ENCODE peak calls at places on chromosomes 11 and 22, in seven cellular contexts. One of them, this sample, is unnamed.

GRCh38 chr22:49936973-49937757 is 18.7 kb downstream of the CRELD2 start:
- DNase-seq in prostate gland: no peak
- DNase-seq in DND-41: no peak
- DNase-seq in AG04450: no peak
- DNase-seq in psoas muscle: peak
- DNase-seq in AG09309: no peak
- DNase-seq in choroid plexus epithelial cell: no peak
- DNase-seq in this sample: no peak

GRCh38 chr11:11988862-11989261 is 19.6 kb downstream of the DKK3 start:
- DNase-seq in prostate gland: no peak
- DNase-seq in DND-41: no peak
- DNase-seq in AG04450: no peak
- DNase-seq in psoas muscle: no peak
- DNase-seq in AG09309: no peak
- DNase-seq in choroid plexus epithelial cell: no peak
- DNase-seq in this sample: no peak

GRCh38 chr11:14015711-14016110 is 53.2 kb downstream of the SPON1 start:
- DNase-seq in prostate gland: no peak
- DNase-seq in DND-41: no peak
- DNase-seq in AG04450: no peak
- DNase-seq in psoas muscle: no peak
- DNase-seq in AG09309: no peak
- DNase-seq in choroid plexus epithelial cell: peak
- DNase-seq in this sample: peak

GRCh38 chr11:85540635-85541034 is 86.5 kb downstream of the DLG2 start:
- DNase-seq in prostate gland: no peak
- DNase-seq in DND-41: no peak
- DNase-seq in AG04450: no peak
- DNase-seq in psoas muscle: peak
- DNase-seq in AG09309: no peak
- DNase-seq in choroid plexus epithelial cell: no peak
- DNase-seq in this sample: no peak

GRCh38 chr11:93662177-93662575 is 694 bp downstream of the CEP295 start:
- DNase-seq in prostate gland: no peak
- DNase-seq in DND-41: no peak
- DNase-seq in AG04450: no peak
- DNase-seq in psoas muscle: no peak
- DNase-seq in AG09309: no peak
- DNase-seq in choroid plexus epithelial cell: no peak
- DNase-seq in this sample: no peak

GRCh38 chr11:2271077-2271326 is 614 bp upstream of the ASCL2 start:
- DNase-seq in prostate gland: no peak
- DNase-seq in DND-41: no peak
- DNase-seq in AG04450: no peak
- DNase-seq in psoas muscle: peak
- DNase-seq in AG09309: no peak
- DNase-seq in choroid plexus epithelial cell: no peak
- DNase-seq in this sample: no peak

GRCh38 chr22:29310863-29311339 is 4.5 kb downstream of the GAS2L1 start:
- DNase-seq in prostate gland: peak
- DNase-seq in DND-41: peak
- DNase-seq in AG04450: peak
- DNase-seq in psoas muscle: peak
- DNase-seq in AG09309: peak
- DNase-seq in choroid plexus epithelial cell: peak
- DNase-seq in this sample: peak

GRCh38 chr11:2077061-2077802 is 62.0 kb downstream of the IGF2 start:
- DNase-seq in prostate gland: no peak
- DNase-seq in DND-41: no peak
- DNase-seq in AG04450: no peak
- DNase-seq in psoas muscle: no peak
- DNase-seq in AG09309: no peak
- DNase-seq in choroid plexus epithelial cell: peak
- DNase-seq in this sample: peak

GRCh38 chr11:118715837-118716260 is 36.4 kb upstream of the TREH start:
- DNase-seq in prostate gland: no peak
- DNase-seq in DND-41: no peak
- DNase-seq in AG04450: no peak
- DNase-seq in psoas muscle: no peak
- DNase-seq in AG09309: no peak
- DNase-seq in choroid plexus epithelial cell: no peak
- DNase-seq in this sample: peak

GRCh38 chr11:85182437-85183109 is 444.6 kb downstream of the DLG2 start:
- DNase-seq in prostate gland: no peak
- DNase-seq in DND-41: no peak
- DNase-seq in AG04450: no peak
- DNase-seq in psoas muscle: no peak
- DNase-seq in AG09309: no peak
- DNase-seq in choroid plexus epithelial cell: peak
- DNase-seq in this sample: peak

GRCh38 chr11:43924112-43924855 is 18.2 kb upstream of the C11orf96 start:
- DNase-seq in prostate gland: no peak
- DNase-seq in DND-41: no peak
- DNase-seq in AG04450: no peak
- DNase-seq in psoas muscle: peak
- DNase-seq in AG09309: no peak
- DNase-seq in choroid plexus epithelial cell: no peak
- DNase-seq in this sample: no peak

GRCh38 chr22:29330753-29331152 is 15.3 kb upstream of the RASL10A start:
- DNase-seq in prostate gland: no peak
- DNase-seq in DND-41: no peak
- DNase-seq in AG04450: no peak
- DNase-seq in psoas muscle: peak
- DNase-seq in AG09309: no peak
- DNase-seq in choroid plexus epithelial cell: peak
- DNase-seq in this sample: no peak

GRCh38 chr11:1765871-1766718 is 2.4 kb upstream of the CTSD start:
- DNase-seq in prostate gland: no peak
- DNase-seq in DND-41: no peak
- DNase-seq in AG04450: no peak
- DNase-seq in psoas muscle: peak
- DNase-seq in AG09309: no peak
- DNase-seq in choroid plexus epithelial cell: no peak
- DNase-seq in this sample: no peak

GRCh38 chr22:26883393-26883792 is 226.0 kb downstream of the MIAT start:
- DNase-seq in prostate gland: no peak
- DNase-seq in DND-41: no peak
- DNase-seq in AG04450: no peak
- DNase-seq in psoas muscle: no peak
- DNase-seq in AG09309: no peak
- DNase-seq in choroid plexus epithelial cell: no peak
- DNase-seq in this sample: no peak

GRCh38 chr11:749731-750130 is 2.5 kb downstream of the TALDO1 start:
- DNase-seq in prostate gland: no peak
- DNase-seq in DND-41: no peak
- DNase-seq in AG04450: no peak
- DNase-seq in psoas muscle: no peak
- DNase-seq in AG09309: no peak
- DNase-seq in choroid plexus epithelial cell: no peak
- DNase-seq in this sample: no peak

GRCh38 chr11:122778148-122778547 is 60.2 kb upstream of the CRTAM start:
- DNase-seq in prostate gland: no peak
- DNase-seq in DND-41: no peak
- DNase-seq in AG04450: no peak
- DNase-seq in psoas muscle: no peak
- DNase-seq in AG09309: no peak
- DNase-seq in choroid plexus epithelial cell: no peak
- DNase-seq in this sample: peak

GRCh38 chr11:130070829-130071205 is 1.1 kb downstream of the APLP2 start:
- DNase-seq in prostate gland: peak
- DNase-seq in DND-41: no peak
- DNase-seq in AG04450: no peak
- DNase-seq in psoas muscle: no peak
- DNase-seq in AG09309: no peak
- DNase-seq in choroid plexus epithelial cell: peak
- DNase-seq in this sample: no peak

GRCh38 chr22:29226246-29226981 is 20.7 kb downstream of the EMID1 start:
- DNase-seq in prostate gland: no peak
- DNase-seq in DND-41: no peak
- DNase-seq in AG04450: no peak
- DNase-seq in psoas muscle: no peak
- DNase-seq in AG09309: no peak
- DNase-seq in choroid plexus epithelial cell: no peak
- DNase-seq in this sample: no peak

GRCh38 chr11:124863137-124863825 is 2.0 kb upstream of the ROBO3 start:
- DNase-seq in prostate gland: no peak
- DNase-seq in DND-41: no peak
- DNase-seq in AG04450: no peak
- DNase-seq in psoas muscle: no peak
- DNase-seq in AG09309: no peak
- DNase-seq in choroid plexus epithelial cell: peak
- DNase-seq in this sample: no peak

GRCh38 chr11:72764503-72764902 is 12.3 kb upstream of the ARAP1 start:
- DNase-seq in prostate gland: no peak
- DNase-seq in DND-41: no peak
- DNase-seq in AG04450: no peak
- DNase-seq in psoas muscle: no peak
- DNase-seq in AG09309: no peak
- DNase-seq in choroid plexus epithelial cell: no peak
- DNase-seq in this sample: peak

GRCh38 chr11:11482726-11483125 is 129.7 kb upstream of the CSNK2A3 start:
- DNase-seq in prostate gland: no peak
- DNase-seq in DND-41: no peak
- DNase-seq in AG04450: no peak
- DNase-seq in psoas muscle: no peak
- DNase-seq in AG09309: no peak
- DNase-seq in choroid plexus epithelial cell: no peak
- DNase-seq in this sample: no peak

GRCh38 chr11:127804775-127805446 is 782.4 kb downstream of the ETS1 start:
- DNase-seq in prostate gland: peak
- DNase-seq in DND-41: no peak
- DNase-seq in AG04450: no peak
- DNase-seq in psoas muscle: no peak
- DNase-seq in AG09309: no peak
- DNase-seq in choroid plexus epithelial cell: no peak
- DNase-seq in this sample: no peak

GRCh38 chr11:1010006-1010405 is 26.5 kb downstream of the MUC6 start:
- DNase-seq in prostate gland: no peak
- DNase-seq in DND-41: no peak
- DNase-seq in AG04450: no peak
- DNase-seq in psoas muscle: no peak
- DNase-seq in AG09309: no peak
- DNase-seq in choroid plexus epithelial cell: no peak
- DNase-seq in this sample: no peak

GRCh38 chr22:39361495-39361894 is 11.7 kb downstream of the SYNGR1 start:
- DNase-seq in prostate gland: no peak
- DNase-seq in DND-41: no peak
- DNase-seq in AG04450: no peak
- DNase-seq in psoas muscle: no peak
- DNase-seq in AG09309: no peak
- DNase-seq in choroid plexus epithelial cell: no peak
- DNase-seq in this sample: no peak

DNA sequence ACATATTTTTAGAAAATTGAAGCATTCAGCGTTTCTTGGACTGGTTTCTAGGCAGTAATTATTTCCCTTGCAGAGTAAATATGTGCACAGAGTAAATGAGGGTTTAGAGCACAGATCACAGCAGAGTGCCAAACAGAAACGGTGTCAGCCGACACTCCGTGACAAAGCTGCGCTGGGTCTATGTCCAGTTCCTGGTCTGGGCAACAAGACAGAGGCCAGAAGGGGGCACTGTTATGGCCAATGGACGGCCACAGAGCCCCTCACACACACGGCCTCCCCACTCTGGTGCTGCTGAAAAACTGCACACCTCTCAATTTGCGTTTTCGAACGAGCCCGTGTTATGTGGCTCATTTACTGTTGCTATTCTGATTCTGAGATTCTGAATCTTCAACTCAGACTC is 180.7 kb downstream of the MPPED1 start:
- DNase-seq in prostate gland: no peak
- DNase-seq in DND-41: no peak
- DNase-seq in AG04450: no peak
- DNase-seq in psoas muscle: no peak
- DNase-seq in AG09309: no peak
- DNase-seq in choroid plexus epithelial cell: no peak
- DNase-seq in this sample: no peak
- TF ChIP-seq CTCF in prostate gland: no peak
- TF ChIP-seq CTCF in DND-41: no peak
- TF ChIP-seq CTCF in AG04450: peak
- TF ChIP-seq CTCF in psoas muscle: no peak
- TF ChIP-seq CTCF in AG09309: peak
- TF ChIP-seq CTCF in choroid plexus epithelial cell: peak
- TF ChIP-seq CTCF in this sample: peak

DNA sequence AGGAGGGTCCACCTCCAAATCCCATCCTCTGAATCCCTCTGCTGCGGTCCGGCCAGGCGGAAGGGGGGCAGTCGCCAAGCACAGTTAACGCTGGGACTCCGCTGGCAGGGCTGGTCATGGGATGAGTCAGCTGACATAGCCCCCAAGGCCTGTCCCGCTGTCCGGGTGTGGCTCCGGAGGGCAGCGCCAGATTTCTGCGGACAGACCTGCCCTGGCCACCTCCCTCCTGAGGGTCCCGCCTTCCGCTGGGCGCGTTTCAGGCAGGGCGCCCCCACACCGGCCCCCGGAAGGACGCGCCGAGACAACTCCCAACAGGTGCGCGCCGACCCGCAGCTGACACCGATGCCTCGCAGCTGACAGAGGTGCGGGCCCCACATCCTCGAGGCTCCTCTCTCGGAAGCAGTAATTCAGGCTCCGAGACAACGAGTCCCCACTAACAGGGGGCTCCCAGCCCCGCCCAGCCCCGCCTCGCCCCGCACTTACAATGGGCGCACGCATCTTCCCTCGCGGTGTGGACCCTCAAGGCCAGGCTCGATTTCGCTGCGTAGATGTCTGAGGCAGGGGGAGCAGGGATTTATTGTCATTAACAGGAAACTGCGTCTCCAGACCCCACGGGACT is 607 bp downstream of the PLAAT3 start:
- DNase-seq in prostate gland: no peak
- DNase-seq in DND-41: no peak
- DNase-seq in AG04450: no peak
- DNase-seq in psoas muscle: peak
- DNase-seq in AG09309: no peak
- DNase-seq in choroid plexus epithelial cell: no peak
- DNase-seq in this sample: no peak
- H3K4me3 ChIP-seq in prostate gland: peak
- H3K4me3 ChIP-seq in DND-41: no peak
- H3K4me3 ChIP-seq in AG04450: peak
- H3K4me3 ChIP-seq in psoas muscle: peak
- H3K4me3 ChIP-seq in AG09309: peak
- H3K4me3 ChIP-seq in choroid plexus epithelial cell: peak
- H3K4me3 ChIP-seq in this sample: peak

GRCh38 chr11:69881467-69882269 is 62.5 kb upstream of the FGF3 start:
- DNase-seq in prostate gland: no peak
- DNase-seq in DND-41: no peak
- DNase-seq in AG04450: no peak
- DNase-seq in psoas muscle: no peak
- DNase-seq in AG09309: no peak
- DNase-seq in choroid plexus epithelial cell: no peak
- DNase-seq in this sample: no peak
- TF ChIP-seq CTCF in prostate gland: no peak
- TF ChIP-seq CTCF in DND-41: peak
- TF ChIP-seq CTCF in AG04450: no peak
- TF ChIP-seq CTCF in psoas muscle: no peak
- TF ChIP-seq CTCF in AG09309: no peak
- TF ChIP-seq CTCF in choroid plexus epithelial cell: peak
- TF ChIP-seq CTCF in this sample: no peak

GRCh38 chr22:41975299-41976069 is 6.2 kb downstream of the SEPTIN3 start:
- DNase-seq in prostate gland: no peak
- DNase-seq in DND-41: no peak
- DNase-seq in AG04450: no peak
- DNase-seq in psoas muscle: no peak
- DNase-seq in AG09309: no peak
- DNase-seq in choroid plexus epithelial cell: no peak
- DNase-seq in this sample: no peak
- H3K4me3 ChIP-seq in prostate gland: no peak
- H3K4me3 ChIP-seq in DND-41: no peak
- H3K4me3 ChIP-seq in AG04450: no peak
- H3K4me3 ChIP-seq in psoas muscle: no peak
- H3K4me3 ChIP-seq in AG09309: no peak
- H3K4me3 ChIP-seq in choroid plexus epithelial cell: no peak
- H3K4me3 ChIP-seq in this sample: no peak

GRCh38 chr11:29449280-29450074 is 567.4 kb downstream of the KCNA4 start:
- DNase-seq in prostate gland: no peak
- DNase-seq in DND-41: no peak
- DNase-seq in AG04450: no peak
- DNase-seq in psoas muscle: no peak
- DNase-seq in AG09309: no peak
- DNase-seq in choroid plexus epithelial cell: peak
- DNase-seq in this sample: no peak
- TF ChIP-seq CTCF in prostate gland: no peak
- TF ChIP-seq CTCF in DND-41: no peak
- TF ChIP-seq CTCF in AG04450: no peak
- TF ChIP-seq CTCF in psoas muscle: no peak
- TF ChIP-seq CTCF in AG09309: no peak
- TF ChIP-seq CTCF in choroid plexus epithelial cell: no peak
- TF ChIP-seq CTCF in this sample: no peak

This sample was measured in bronchial epithelial cell.